ENCODE peak calls at places on chromosomes 6 and 20, in nine cellular contexts. V, M, S, K, W, T, D, C and F are unnamed samples.
A peak's percentile ranks its signal among the peaks of the same experiment; 100 is the strongest.

GRCh38 chr6:40350942-40351217 is 236.3 kb downstream of the LRFN2 start:
- DNase-seq in V (no peak), M (no peak), S (no peak), K (no peak), W (no peak), T (no peak), D (no peak), C (no peak), F (no peak)

GRCh38 chr20:44054849-44055248 is 132.1 kb downstream of the JPH2 start:
- DNase-seq in V (no peak), M (no peak), S (no peak), K (no peak), W (no peak), T (no peak), D (no peak), C (no peak), F (no peak)

GRCh38 chr6:168721571-168721970 is 280.6 kb downstream of the SMOC2 start:
- DNase-seq in V (no peak), M (no peak), S (no peak), K (no peak), W (no peak), T (no peak), D (no peak), C (no peak), F (no peak)

GRCh38 chr6:4935486-4935885 is 68.4 kb downstream of the RPP40 start:
- DNase-seq in V (no peak), M (no peak), S (peak; percentile 13), K (no peak), W (no peak), T (no peak), D (no peak), C (no peak), F (no peak)

GRCh38 chr20:64106435-64106961 is 867 bp downstream of the NPBWR2 start:
- DNase-seq in V (no peak), M (no peak), S (peak; percentile 2), K (no peak), W (peak; percentile 59), T (no peak), D (no peak), C (no peak), F (no peak)

GRCh38 chr20:50848341-50848808 is 53.5 kb downstream of the BCAS4 start:
- DNase-seq in V (no peak), M (no peak), S (no peak), K (no peak), W (no peak), T (no peak), D (peak; percentile 8), C (no peak), F (peak; percentile 20)

GRCh38 chr6:42909835-42910234 is 6.0 kb upstream of the PTCRA start:
- DNase-seq in V (no peak), M (no peak), S (no peak), K (no peak), W (no peak), T (no peak), D (no peak), C (no peak), F (no peak)

GRCh38 chr6:27882624-27883023 is 29.6 kb downstream of the OR2B2 start:
- DNase-seq in V (no peak), M (no peak), S (no peak), K (no peak), W (no peak), T (no peak), D (no peak), C (no peak), F (no peak)

GRCh38 chr6:169140986-169141495 is 112.6 kb downstream of the THBS2 start:
- DNase-seq in V (no peak), M (no peak), S (no peak), K (no peak), W (no peak), T (no peak), D (no peak), C (no peak), F (no peak)

GRCh38 chr6:25053875-25054371 is 118.2 kb upstream of the RIPOR2 start:
- DNase-seq in V (no peak), M (peak; percentile 43), S (no peak), K (no peak), W (no peak), T (peak; percentile 9), D (no peak), C (peak; percentile 59), F (no peak)

GRCh38 chr20:61640171-61640570 is 388.1 kb downstream of the CDH4 start:
- DNase-seq in V (no peak), M (no peak), S (no peak), K (no peak), W (no peak), T (no peak), D (no peak), C (no peak), F (no peak)